ENCODE peak calls at places on chromosome 11, in nine cellular contexts. C, K, I, W, T, D, E, P and A are unnamed samples.
A peak's percentile ranks its signal among the peaks of the same experiment; 100 is the strongest.

GRCh38 chr11:15451713-15452112 is 337.0 kb downstream of the INSC start:
- DNase-seq in C (no peak), K (no peak), I (no peak), W (no peak), T (no peak), D (no peak), E (no peak), P (no peak), A (no peak)

GRCh38 chr11:125343732-125344131 is 152.3 kb downstream of the FEZ1 start:
- DNase-seq in C (peak; percentile 62), K (no peak), I (no peak), W (no peak), T (peak; percentile 37), D (peak; percentile 31), E (no peak), P (peak; percentile 37), A (no peak)

GRCh38 chr11:61699737-61700160 is 19.6 kb downstream of the DAGLA start:
- DNase-seq in C (no peak), K (no peak), I (peak; percentile 79), W (peak; percentile 72), T (no peak), D (no peak), E (peak; percentile 72), P (no peak), A (no peak)

GRCh38 chr11:17508306-17508705 is 31.7 kb upstream of the ABCC8 start:
- DNase-seq in C (no peak), K (no peak), I (no peak), W (no peak), T (no peak), D (no peak), E (no peak), P (peak; percentile 3), A (no peak)

GRCh38 chr11:77381749-77382693 is 80.5 kb upstream of the GDPD4 start:
- DNase-seq in C (no peak), K (peak; percentile 38), I (no peak), W (no peak), T (no peak), D (no peak), E (no peak), P (peak; percentile 87), A (no peak)

GRCh38 chr11:92642146-92642919 is 327.1 kb upstream of the MTNR1B start:
- DNase-seq in C (no peak), K (no peak), I (no peak), W (no peak), T (no peak), D (no peak), E (no peak), P (no peak), A (no peak)

GRCh38 chr11:10823152-10823579 is 14.4 kb upstream of the EIF4G2 start:
- DNase-seq in C (no peak), K (no peak), I (no peak), W (no peak), T (no peak), D (no peak), E (no peak), P (no peak), A (no peak)

GRCh38 chr11:29119691-29120328 is 897.0 kb downstream of the KCNA4 start:
- DNase-seq in C (no peak), K (peak; percentile 77), I (no peak), W (no peak), T (no peak), D (no peak), E (no peak), P (peak; percentile 87), A (peak; percentile 49)

GRCh38 chr11:113690619-113691569 is 15.2 kb downstream of the TMPRSS5 start:
- DNase-seq in C (no peak), K (peak; percentile 9), I (peak; percentile 83), W (peak; percentile 80), T (no peak), D (peak; percentile 83), E (no peak), P (peak; percentile 44), A (peak; percentile 9)

GRCh38 chr11:71189768-71190315 is 62.5 kb downstream of the SHANK2 start:
- DNase-seq in C (peak; percentile 33), K (no peak), I (no peak), W (no peak), T (peak; percentile 30), D (no peak), E (no peak), P (no peak), A (no peak)

GRCh38 chr11:57175478-57175877 is 6.3 kb upstream of the LRRC55 start:
- DNase-seq in C (no peak), K (no peak), I (no peak), W (no peak), T (no peak), D (no peak), E (no peak), P (no peak), A (no peak)

GRCh38 chr11:71171024-71171423 is 81.4 kb downstream of the SHANK2 start:
- DNase-seq in C (no peak), K (no peak), I (no peak), W (no peak), T (no peak), D (no peak), E (no peak), P (no peak), A (no peak)

GRCh38 chr11:75558939-75559843 is 2.9 kb upstream of the SERPINH1 start:
- DNase-seq in C (no peak), K (no peak), I (no peak), W (no peak), T (no peak), D (peak; percentile 62), E (peak; percentile 38), P (peak; percentile 89), A (no peak)

GRCh38 chr11:118057424-118058145 is 19.3 kb upstream of the TMPRSS4 start:
- DNase-seq in C (no peak), K (no peak), I (no peak), W (peak; percentile 5), T (no peak), D (no peak), E (no peak), P (no peak), A (no peak)

DNA sequence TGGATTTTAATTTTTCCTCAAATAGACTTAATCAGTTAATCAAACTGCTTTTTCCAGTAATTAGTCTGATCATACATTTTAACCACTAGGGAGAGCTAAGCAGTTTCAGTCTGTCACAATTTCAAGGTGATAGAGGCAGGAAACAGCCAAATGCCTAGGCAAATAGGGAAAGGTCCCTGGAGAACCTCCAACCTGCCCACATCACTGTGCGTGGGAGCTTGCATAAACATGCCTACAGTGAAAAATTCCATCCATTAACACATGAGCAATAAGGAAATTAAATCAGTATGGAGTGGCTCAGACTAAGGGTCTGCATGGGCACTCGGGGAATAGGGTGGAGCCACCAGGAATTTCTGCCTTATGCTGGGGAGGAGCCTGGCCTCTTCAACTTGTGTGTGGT is 74.6 kb downstream of the AASDHPPT start:
- DNase-seq in C (no peak), K (peak; percentile 9), I (no peak), W (no peak), T (no peak), D (peak; percentile 51), E (no peak), P (peak; percentile 7), A (peak; percentile 56)
- TF ChIP-seq CTCF in C (no peak), K (peak; percentile 16), I (no peak), W (no peak), T (no peak), D (peak; percentile 51), E (no peak), P (no peak), A (peak; percentile 23)

GRCh38 chr11:65491163-65491465 is 7.7 kb upstream of the MALAT1 start:
- DNase-seq in C (no peak), K (no peak), I (peak; percentile 39), W (no peak), T (peak; percentile 45), D (no peak), E (no peak), P (no peak), A (no peak)

GRCh38 chr11:65492637-65493366 is 6.0 kb upstream of the MALAT1 start:
- DNase-seq in C (no peak), K (no peak), I (peak; percentile 75), W (peak; percentile 87), T (peak; percentile 75), D (peak; percentile 20), E (peak; percentile 75), P (peak; percentile 93), A (no peak)

GRCh38 chr11:65493367-65494176 is 5.3 kb upstream of the MALAT1 start:
- DNase-seq in C (no peak), K (peak; percentile 86), I (peak; percentile 72), W (peak; percentile 83), T (peak; percentile 88), D (peak; percentile 18), E (peak; percentile 54), P (peak; percentile 88), A (no peak)

GRCh38 chr11:65492387-65492636 is 6.5 kb upstream of the MALAT1 start:
- DNase-seq in C (no peak), K (no peak), I (no peak), W (no peak), T (no peak), D (no peak), E (no peak), P (no peak), A (no peak)

GRCh38 chr11:65491614-65492386 is 7.0 kb upstream of the MALAT1 start:
- DNase-seq in C (no peak), K (peak; percentile 89), I (peak; percentile 87), W (peak; percentile 90), T (peak; percentile 71), D (peak; percentile 79), E (peak; percentile 76), P (peak; percentile 94), A (no peak)
- H3K4me3 ChIP-seq in C (peak overlapping the region; percentile 52), K (no peak overlapping the region), I (no peak overlapping the region), W (no peak overlapping the region), T (no peak overlapping the region), D (no peak overlapping the region), E (no peak overlapping the region), P (peak overlapping the region; percentile 11), A (no peak overlapping the region)

GRCh38 chr11:95067042-95067827 is 516 bp downstream of the SRSF8 start:
- DNase-seq in C (peak; percentile 95), K (no peak), I (peak; percentile 89), W (peak; percentile 85), T (peak; percentile 86), D (peak; percentile 86), E (peak; percentile 88), P (peak; percentile 77), A (no peak)
- TF ChIP-seq CTCF in C (peak; percentile 28), K (peak; percentile 74), I (peak; percentile 41), W (peak; percentile 54), T (peak; percentile 47), D (no peak), E (peak; percentile 73), P (peak; percentile 45), A (peak; percentile 35)

GRCh38 chr11:33735166-33735425 is 1.1 kb downstream of the CD59 start:
- DNase-seq in C (no peak), K (no peak), I (no peak), W (no peak), T (no peak), D (peak; percentile 19), E (no peak), P (no peak), A (no peak)

GRCh38 chr11:33734441-33735165 is 1.6 kb downstream of the CD59 start:
- DNase-seq in C (no peak), K (no peak), I (peak; percentile 43), W (peak; percentile 46), T (no peak), D (no peak), E (no peak), P (peak; percentile 65), A (no peak)

GRCh38 chr11:33730716-33731115 is 5.5 kb downstream of the CD59 start:
- DNase-seq in C (no peak), K (no peak), I (no peak), W (no peak), T (no peak), D (no peak), E (no peak), P (no peak), A (no peak)

GRCh38 chr11:33733978-33734377 is 2.2 kb downstream of the CD59 start:
- DNase-seq in C (no peak), K (no peak), I (no peak), W (no peak), T (no peak), D (no peak), E (no peak), P (no peak), A (no peak)

GRCh38 chr11:33732176-33732575 is 4.0 kb downstream of the CD59 start:
- DNase-seq in C (no peak), K (no peak), I (no peak), W (no peak), T (no peak), D (peak; percentile 14), E (no peak), P (no peak), A (no peak)
- H3K4me3 ChIP-seq in C (peak overlapping the region; percentile 15), K (no peak overlapping the region), I (no peak overlapping the region), W (no peak overlapping the region), T (no peak overlapping the region), D (no peak overlapping the region), E (no peak overlapping the region), P (no peak overlapping the region), A (no peak overlapping the region)